ENCODE peak calls at places on chromosomes 5 and 9, in ten cellular contexts. G is GM20000; W is fibroblast of pulmonary artery; H is head of caudate nucleus; D is SIG-M5; M is HT1080; N is ecto neural progenitor cell; E is NCI-H510A treated with DMSO at 0.1 percent for 48 hours; B is Right ventricle myocardium inferior; X is stimulated activated CD8-positive, alpha-beta memory T cell treated with anti-CD3 and anti-CD28 coated beads, Interleukin-15, amount 100 ng/mL, for 4 hours. Z is an unnamed sample.
A peak's percentile ranks its signal among the peaks of the same experiment; 100 is the strongest.

GRCh38 chr5:127031147-127031862 is 947 bp upstream of the MARCHF3 start:
- DNase-seq in E (peak; percentile 59), X (no peak), H (no peak), B (peak; percentile 77), D (no peak), W (no peak), N (no peak), G (no peak), M (no peak), Z (no peak)

GRCh38 chr5:150124111-150124557 is 31.5 kb downstream of the PDGFRB start:
- DNase-seq in M (no peak), G (no peak), X (no peak), W (no peak), D (no peak), E (no peak), H (no peak), B (no peak), N (no peak), Z (no peak)

GRCh38 chr9:72315089-72315509 is 49.9 kb downstream of the ZFAND5 start:
- DNase-seq in N (peak; percentile 50), W (peak; percentile 75), E (no peak), M (peak; percentile 7), D (no peak), G (no peak), X (no peak), H (peak; percentile 56), B (no peak), Z (peak; percentile 67)

GRCh38 chr5:160054047-160054446 is 45.1 kb downstream of the TTC1 start:
- DNase-seq in M (peak; percentile 21), X (no peak), N (no peak), E (no peak), W (no peak), D (no peak), B (no peak), H (no peak), G (no peak), Z (no peak)

GRCh38 chr5:107604990-107605389 is 65.7 kb downstream of the EFNA5 start:
- DNase-seq in M (no peak), H (no peak), X (no peak), E (no peak), B (no peak), N (no peak), D (no peak), W (no peak), G (no peak), Z (no peak)

GRCh38 chr9:79774356-79774755 is 202.6 kb downstream of the TLE4 start:
- DNase-seq in X (no peak), N (no peak), H (no peak), M (no peak), W (no peak), E (no peak), G (no peak), B (no peak), D (no peak), Z (no peak)

GRCh38 chr5:14296533-14297331 is 153.6 kb downstream of the TRIO start:
- DNase-seq in M (no peak), N (no peak), G (no peak), X (no peak), H (peak; percentile 24), E (no peak), B (no peak), W (no peak), D (no peak), Z (no peak)

GRCh38 chr5:82494942-82495341 is 216.8 kb upstream of the RPS23 start:
- DNase-seq in B (no peak), D (no peak), G (no peak), E (no peak), W (peak; percentile 34), X (no peak), H (no peak), M (no peak), N (no peak), Z (no peak)

GRCh38 chr9:135377431-135377830 is 102.2 kb upstream of the PPP1R26 start:
- DNase-seq in X (no peak), B (peak; percentile 40), W (no peak), N (no peak), E (no peak), D (no peak), H (no peak), M (no peak), G (no peak), Z (no peak)

GRCh38 chr5:135535420-135535819 is 344 bp downstream of the NEUROG1 start:
- DNase-seq in M (no peak), E (no peak), D (no peak), H (no peak), G (no peak), N (peak; percentile 66), B (no peak), X (no peak), W (no peak), Z (no peak)

GRCh38 chr9:34500623-34501267 is 22.0 kb downstream of the ENHO start:
- DNase-seq in W (peak; percentile 48), E (peak; percentile 23), G (peak; percentile 72), M (peak; percentile 50), D (no peak), B (no peak), H (peak; percentile 67), X (peak; percentile 59), N (peak; percentile 81), Z (no peak)

GRCh38 chr9:89825648-89826047 is 220.8 kb downstream of the GADD45G start:
- DNase-seq in G (no peak), W (no peak), X (no peak), B (no peak), D (no peak), H (no peak), N (no peak), M (no peak), E (no peak), Z (no peak)

GRCh38 chr9:76699966-76700365 is 64.3 kb upstream of the PCA3 start:
- DNase-seq in H (no peak), E (no peak), N (no peak), X (no peak), B (no peak), D (no peak), G (no peak), W (peak; percentile 74), M (peak; percentile 26), Z (no peak)

GRCh38 chr9:72442212-72442607 is 77.2 kb upstream of the ZFAND5 start:
- DNase-seq in G (no peak), M (peak; percentile 90), E (no peak), B (no peak), X (no peak), H (no peak), D (no peak), W (peak; percentile 81), N (no peak), Z (no peak)

GRCh38 chr5:56910123-56910951 is 941 bp downstream of the SETD9 start:
- DNase-seq in D (peak; percentile 62), H (no peak), X (peak; percentile 1), E (peak; percentile 30), G (peak; percentile 23), W (no peak), M (no peak), N (no peak), B (peak; percentile 78), Z (peak; percentile 36)

GRCh38 chr9:91320299-91320698 is 41.4 kb downstream of the AUH start:
- DNase-seq in E (no peak), G (no peak), W (no peak), M (no peak), X (no peak), N (no peak), H (no peak), D (no peak), B (no peak), Z (peak; percentile 39)

GRCh38 chr9:106869458-106869857 is 6.5 kb downstream of the ZNF462 start:
- DNase-seq in M (no peak), G (no peak), E (no peak), X (no peak), B (no peak), H (no peak), D (no peak), N (no peak), W (peak; percentile 75), Z (no peak)

GRCh38 chr5:80960531-80961375 is 590 bp downstream of the RASGRF2 start:
- DNase-seq in H (peak; percentile 38), W (peak; percentile 18), M (peak; percentile 58), N (peak; percentile 63), E (no peak), X (peak; percentile 10), G (peak; percentile 46), D (no peak), B (peak; percentile 67), Z (no peak)

GRCh38 chr5:34639852-34640626 is 16.1 kb upstream of the RAI14 start:
- DNase-seq in B (no peak), X (no peak), M (no peak), W (peak; percentile 39), E (no peak), D (no peak), G (no peak), H (no peak), N (no peak), Z (no peak)

GRCh38 chr9:138045541-138046490 is 168.2 kb downstream of the CACNA1B start:
- DNase-seq in B (no peak), M (no peak), H (no peak), N (peak; percentile 39), G (no peak), D (no peak), X (no peak), W (no peak), E (no peak), Z (no peak)

GRCh38 chr5:173474881-173475287 is 141.6 kb downstream of the BOD1 start:
- DNase-seq in D (no peak), W (peak; percentile 65), N (no peak), G (no peak), M (peak; percentile 39), X (no peak), E (peak; percentile 2), H (no peak), B (no peak), Z (no peak)

GRCh38 chr9:101727621-101728524 is 10.6 kb downstream of the GRIN3A start:
- DNase-seq in H (no peak), X (no peak), D (no peak), E (peak; percentile 52), G (peak; percentile 60), N (no peak), W (peak; percentile 18), M (no peak), B (no peak), Z (no peak)

GRCh38 chr9:1047605-1048235 is 2.4 kb upstream of the DMRT2 start:
- DNase-seq in E (no peak), B (no peak), W (no peak), M (no peak), H (no peak), N (no peak), G (no peak), X (no peak), D (no peak), Z (no peak)

GRCh38 chr9:95459867-95460626 is 56.7 kb downstream of the PTCH1 start:
- DNase-seq in H (no peak), B (no peak), D (no peak), M (no peak), W (no peak), G (no peak), X (no peak), N (no peak), E (no peak), Z (no peak)

Z was measured in GF-D8.